ENCODE peak calls at places on chromosome 20, in seven cellular contexts. One of them, this sample, is unnamed. For H3K27me3, the result is how much of the 10 kb centered on the place peaks cover.

GRCh38 chr20:62734881-62735280 is 26.2 kb downstream of the NTSR1 start:
- DNase-seq in psoas muscle: peak
- DNase-seq in cardiac muscle cell: no peak
- DNase-seq in left lung: peak
- DNase-seq in hepatocyte: no peak
- DNase-seq in left ventricle myocardium inferior: peak
- DNase-seq in fibroblast of lung: no peak
- DNase-seq in this sample: no peak

GRCh38 chr20:31835977-31836852 is 9.2 kb downstream of the FOXS1 start:
- DNase-seq in left ventricle myocardium inferior: peak
- DNase-seq in psoas muscle: peak
- DNase-seq in fibroblast of lung: peak
- DNase-seq in cardiac muscle cell: no peak
- DNase-seq in hepatocyte: peak
- DNase-seq in left lung: peak
- DNase-seq in this sample: peak

GRCh38 chr20:54062812-54063280 is 7.5 kb downstream of the BCAS1 start:
- DNase-seq in hepatocyte: peak
- DNase-seq in cardiac muscle cell: peak
- DNase-seq in left ventricle myocardium inferior: no peak
- DNase-seq in left lung: no peak
- DNase-seq in psoas muscle: no peak
- DNase-seq in fibroblast of lung: peak
- DNase-seq in this sample: peak

GRCh38 chr20:62201173-62202082 is 18.6 kb downstream of the MTG2 start:
- DNase-seq in fibroblast of lung: no peak
- DNase-seq in hepatocyte: no peak
- DNase-seq in left ventricle myocardium inferior: no peak
- DNase-seq in cardiac muscle cell: no peak
- DNase-seq in left lung: peak
- DNase-seq in psoas muscle: peak
- DNase-seq in this sample: no peak

GRCh38 chr20:50226093-50226974 is 35.7 kb downstream of the CEBPB start:
- DNase-seq in left ventricle myocardium inferior: no peak
- DNase-seq in left lung: peak
- DNase-seq in psoas muscle: no peak
- DNase-seq in fibroblast of lung: peak
- DNase-seq in hepatocyte: no peak
- DNase-seq in cardiac muscle cell: no peak
- DNase-seq in this sample: no peak

GRCh38 chr20:63315982-63316491 is 23.1 kb downstream of the COL20A1 start:
- DNase-seq in left lung: peak
- DNase-seq in psoas muscle: peak
- DNase-seq in hepatocyte: no peak
- DNase-seq in fibroblast of lung: no peak
- DNase-seq in cardiac muscle cell: no peak
- DNase-seq in left ventricle myocardium inferior: no peak
- DNase-seq in this sample: no peak

GRCh38 chr20:6231551-6231950 is 108.7 kb upstream of the FERMT1 start:
- DNase-seq in fibroblast of lung: peak
- DNase-seq in cardiac muscle cell: no peak
- DNase-seq in left ventricle myocardium inferior: no peak
- DNase-seq in psoas muscle: no peak
- DNase-seq in left lung: no peak
- DNase-seq in hepatocyte: no peak
- DNase-seq in this sample: no peak

GRCh38 chr20:56171087-56172012 is 77.2 kb upstream of the MC3R start:
- DNase-seq in fibroblast of lung: no peak
- DNase-seq in left ventricle myocardium inferior: no peak
- DNase-seq in hepatocyte: peak
- DNase-seq in psoas muscle: no peak
- DNase-seq in left lung: no peak
- DNase-seq in cardiac muscle cell: no peak
- DNase-seq in this sample: no peak

GRCh38 chr20:20465259-20465658 is 97.4 kb downstream of the INSM1 start:
- DNase-seq in hepatocyte: no peak
- DNase-seq in left lung: no peak
- DNase-seq in psoas muscle: no peak
- DNase-seq in left ventricle myocardium inferior: no peak
- DNase-seq in fibroblast of lung: no peak
- DNase-seq in cardiac muscle cell: no peak
- DNase-seq in this sample: no peak

GRCh38 chr20:8901237-8902025 is 167.5 kb upstream of the PLCB4 start:
- DNase-seq in cardiac muscle cell: peak
- DNase-seq in left lung: no peak
- DNase-seq in psoas muscle: peak
- DNase-seq in hepatocyte: no peak
- DNase-seq in fibroblast of lung: no peak
- DNase-seq in left ventricle myocardium inferior: peak
- DNase-seq in this sample: no peak

GRCh38 chr20:43387737-43388136 is 70.0 kb upstream of the SRSF6 start:
- DNase-seq in left ventricle myocardium inferior: no peak
- DNase-seq in fibroblast of lung: no peak
- DNase-seq in left lung: no peak
- DNase-seq in psoas muscle: no peak
- DNase-seq in cardiac muscle cell: no peak
- DNase-seq in hepatocyte: no peak
- DNase-seq in this sample: no peak

GRCh38 chr20:44204156-44204831 is 6.3 kb downstream of the OSER1 start:
- DNase-seq in hepatocyte: peak
- DNase-seq in psoas muscle: no peak
- DNase-seq in fibroblast of lung: peak
- DNase-seq in left lung: no peak
- DNase-seq in cardiac muscle cell: no peak
- DNase-seq in left ventricle myocardium inferior: no peak
- DNase-seq in this sample: peak

DNA sequence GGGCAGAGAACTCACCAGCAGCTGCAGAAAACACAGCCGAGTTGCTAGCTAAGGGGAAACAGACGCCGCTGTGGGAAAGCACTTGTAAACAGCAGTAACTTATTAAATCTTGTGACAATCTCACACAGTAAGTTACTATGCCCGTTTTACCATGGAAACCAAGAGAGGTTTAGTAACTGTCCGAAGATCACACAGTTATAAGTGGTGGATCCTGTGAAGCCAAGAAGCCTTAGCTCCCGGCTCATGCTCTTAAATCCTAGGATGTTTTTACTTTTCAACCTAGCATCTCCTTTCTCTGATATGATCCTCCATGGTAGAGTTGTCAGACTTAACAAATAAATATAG is 1.5 kb upstream of the SULF2 start:
- DNase-seq in fibroblast of lung: no peak
- DNase-seq in left lung: no peak
- DNase-seq in psoas muscle: no peak
- DNase-seq in left ventricle myocardium inferior: no peak
- DNase-seq in cardiac muscle cell: no peak
- DNase-seq in hepatocyte: no peak
- DNase-seq in this sample: no peak
- H3K27me3 ChIP-seq in fibroblast of lung: under half
- H3K27me3 ChIP-seq in left lung: half or more
- H3K27me3 ChIP-seq in psoas muscle: under half
- H3K27me3 ChIP-seq in left ventricle myocardium inferior: under half
- H3K27me3 ChIP-seq in cardiac muscle cell: under half
- H3K27me3 ChIP-seq in hepatocyte: under half
- H3K27me3 ChIP-seq in this sample: under half

DNA sequence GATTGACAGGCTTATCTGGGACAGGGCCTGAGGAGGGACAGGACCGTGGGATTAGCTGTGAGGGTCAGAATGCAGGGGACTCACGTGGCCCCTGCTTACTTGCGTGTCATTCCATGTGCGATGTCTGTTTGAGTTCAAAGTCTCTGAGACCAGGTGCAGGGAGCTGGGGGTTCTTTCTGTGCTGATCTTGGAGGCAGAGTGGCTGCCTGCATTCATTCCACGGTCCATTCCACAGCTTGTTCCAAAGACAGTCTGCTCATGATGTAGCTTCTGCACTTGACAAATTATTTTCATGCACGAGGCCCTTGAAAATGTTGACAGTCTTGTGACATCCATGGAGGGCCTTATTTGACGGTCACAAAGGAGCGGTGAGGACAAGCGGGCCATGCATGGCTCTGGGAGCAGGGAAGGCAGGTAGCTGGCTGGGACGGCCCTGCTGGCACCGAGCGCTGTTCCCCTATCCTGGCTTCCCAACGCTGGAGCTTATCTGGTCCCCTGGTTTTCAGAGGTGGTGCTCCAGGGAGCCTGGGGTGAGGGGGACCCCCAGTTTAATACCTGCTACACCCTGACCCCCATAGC is 156.3 kb upstream of the RNF24 start:
- DNase-seq in hepatocyte: peak
- DNase-seq in left lung: no peak
- DNase-seq in left ventricle myocardium inferior: no peak
- DNase-seq in psoas muscle: no peak
- DNase-seq in fibroblast of lung: no peak
- DNase-seq in cardiac muscle cell: peak
- DNase-seq in this sample: peak
- H3K27ac ChIP-seq in hepatocyte: peak
- H3K27ac ChIP-seq in left lung: no peak
- H3K27ac ChIP-seq in left ventricle myocardium inferior: peak
- H3K27ac ChIP-seq in psoas muscle: peak
- H3K27ac ChIP-seq in fibroblast of lung: peak
- H3K27ac ChIP-seq in cardiac muscle cell: no peak
- H3K27ac ChIP-seq in this sample: peak

GRCh38 chr20:41005361-41005729 is 23.3 kb upstream of the TOP1 start:
- DNase-seq in left ventricle myocardium inferior: peak
- DNase-seq in psoas muscle: peak
- DNase-seq in fibroblast of lung: peak
- DNase-seq in left lung: peak
- DNase-seq in hepatocyte: peak
- DNase-seq in cardiac muscle cell: no peak
- DNase-seq in this sample: peak
- H3K4me3 ChIP-seq in left ventricle myocardium inferior: no peak
- H3K4me3 ChIP-seq in psoas muscle: no peak
- H3K4me3 ChIP-seq in fibroblast of lung: peak
- H3K4me3 ChIP-seq in left lung: peak
- H3K4me3 ChIP-seq in hepatocyte: no peak
- H3K4me3 ChIP-seq in cardiac muscle cell: no peak
- H3K4me3 ChIP-seq in this sample: no peak

DNA sequence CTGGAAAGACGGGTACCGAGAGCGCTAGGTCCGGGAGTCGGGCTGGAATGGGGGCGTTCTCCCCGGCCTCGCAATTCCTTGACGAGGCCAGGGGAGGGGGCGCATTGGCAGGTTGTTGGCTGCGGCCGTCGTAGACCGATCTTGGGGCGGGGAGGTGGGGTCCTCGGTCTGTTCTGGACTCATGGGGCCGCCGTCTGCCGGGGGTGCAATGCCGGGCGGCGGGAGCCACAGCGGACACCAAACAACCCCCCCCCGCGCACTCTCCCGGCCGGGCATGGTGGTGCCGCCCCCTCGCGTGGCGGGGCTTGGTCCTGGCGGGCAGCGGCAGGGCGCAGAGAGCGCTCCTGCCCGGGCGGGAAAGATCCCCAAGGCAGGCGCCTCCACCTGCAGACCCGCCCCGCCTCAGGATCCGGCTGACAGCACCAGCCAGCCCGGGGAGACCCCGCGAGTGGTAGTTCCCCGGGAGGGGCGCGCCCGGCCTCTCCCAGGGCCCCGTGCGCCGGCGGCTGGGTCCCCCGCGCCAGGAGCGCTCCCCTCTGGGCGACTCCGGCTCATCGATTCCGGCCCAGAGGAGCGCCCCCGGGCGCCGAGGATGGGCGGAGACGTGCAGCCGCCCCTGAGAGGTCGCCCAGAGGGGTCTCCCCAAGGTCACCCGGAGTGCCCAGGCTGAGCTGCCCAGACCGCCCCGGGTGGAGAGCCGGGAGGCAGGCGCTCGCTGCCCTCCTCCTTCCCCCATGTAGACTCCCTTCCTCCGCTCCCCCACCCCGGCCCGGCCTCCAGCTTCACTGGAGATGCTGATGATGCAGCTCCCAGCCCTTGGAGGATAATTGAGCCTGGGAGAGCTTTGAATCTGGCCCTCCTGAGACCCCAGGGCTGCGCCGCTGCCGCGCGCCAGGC is 709 bp downstream of the PPP1R16B start:
- DNase-seq in left lung: peak
- DNase-seq in hepatocyte: no peak
- DNase-seq in psoas muscle: peak
- DNase-seq in left ventricle myocardium inferior: peak
- DNase-seq in cardiac muscle cell: peak
- DNase-seq in fibroblast of lung: no peak
- DNase-seq in this sample: no peak
- H3K27me3 ChIP-seq in left lung: half or more
- H3K27me3 ChIP-seq in hepatocyte: half or more
- H3K27me3 ChIP-seq in psoas muscle: under half
- H3K27me3 ChIP-seq in left ventricle myocardium inferior: under half
- H3K27me3 ChIP-seq in cardiac muscle cell: half or more
- H3K27me3 ChIP-seq in fibroblast of lung: under half
- H3K27me3 ChIP-seq in this sample: under half

GRCh38 chr20:1951436-1952115 is 42.3 kb downstream of the PDYN start:
- DNase-seq in left ventricle myocardium inferior: no peak
- DNase-seq in cardiac muscle cell: no peak
- DNase-seq in fibroblast of lung: no peak
- DNase-seq in hepatocyte: no peak
- DNase-seq in left lung: no peak
- DNase-seq in psoas muscle: no peak
- DNase-seq in this sample: no peak
- H3K27ac ChIP-seq in left ventricle myocardium inferior: no peak
- H3K27ac ChIP-seq in cardiac muscle cell: no peak
- H3K27ac ChIP-seq in fibroblast of lung: no peak
- H3K27ac ChIP-seq in hepatocyte: no peak
- H3K27ac ChIP-seq in left lung: no peak
- H3K27ac ChIP-seq in psoas muscle: no peak
- H3K27ac ChIP-seq in this sample: no peak

GRCh38 chr20:35884541-35884865 is 69.8 kb downstream of the SCAND1 start:
- DNase-seq in left ventricle myocardium inferior: no peak
- DNase-seq in hepatocyte: no peak
- DNase-seq in left lung: no peak
- DNase-seq in fibroblast of lung: no peak
- DNase-seq in psoas muscle: no peak
- DNase-seq in cardiac muscle cell: no peak
- DNase-seq in this sample: no peak
- H3K4me3 ChIP-seq in left ventricle myocardium inferior: no peak
- H3K4me3 ChIP-seq in hepatocyte: no peak
- H3K4me3 ChIP-seq in left lung: no peak
- H3K4me3 ChIP-seq in fibroblast of lung: no peak
- H3K4me3 ChIP-seq in psoas muscle: no peak
- H3K4me3 ChIP-seq in cardiac muscle cell: no peak
- H3K4me3 ChIP-seq in this sample: no peak

DNA sequence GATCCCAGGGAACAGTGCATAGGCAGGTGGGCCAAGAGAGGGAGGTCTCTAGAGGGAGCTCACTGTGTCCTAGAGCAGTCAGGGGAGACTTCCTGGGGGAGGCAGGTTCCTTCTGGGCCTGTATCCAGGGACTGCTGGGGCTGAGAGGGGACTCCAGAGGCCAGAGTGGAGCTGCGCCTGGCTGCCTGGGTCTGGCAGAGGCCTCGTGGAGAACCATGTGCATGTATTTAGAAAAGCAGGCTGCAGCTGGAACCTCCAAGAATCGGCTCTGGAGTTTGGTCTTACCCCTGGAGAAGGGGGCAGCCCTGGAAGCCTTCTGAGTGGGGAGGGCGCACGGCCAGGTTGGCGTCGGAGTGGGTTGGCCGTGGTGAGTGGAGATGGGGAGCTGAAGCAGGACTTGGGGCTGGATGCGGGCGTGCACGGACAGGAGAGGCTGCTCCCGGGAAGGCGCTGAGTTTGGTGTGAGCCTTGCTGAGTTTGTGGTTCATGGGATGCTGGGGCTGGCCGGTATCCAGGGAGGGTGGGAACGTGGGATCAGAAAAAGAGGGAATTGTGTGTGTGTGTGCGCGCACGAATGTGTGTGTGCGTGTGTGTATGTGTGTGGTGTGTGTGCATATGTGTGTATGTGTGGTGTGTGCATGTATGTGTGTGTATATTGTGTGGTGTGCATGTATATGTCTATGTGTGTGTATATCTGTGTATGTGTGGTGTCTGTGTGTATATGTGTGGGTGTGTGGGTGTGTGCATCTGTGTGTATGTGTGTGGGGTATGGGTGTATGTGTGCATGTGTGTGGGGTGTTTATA is 10.8 kb downstream of the VSTM2L start:
- DNase-seq in left lung: no peak
- DNase-seq in psoas muscle: no peak
- DNase-seq in hepatocyte: no peak
- DNase-seq in cardiac muscle cell: no peak
- DNase-seq in fibroblast of lung: no peak
- DNase-seq in left ventricle myocardium inferior: no peak
- DNase-seq in this sample: no peak
- H3K27me3 ChIP-seq in left lung: half or more
- H3K27me3 ChIP-seq in psoas muscle: under half
- H3K27me3 ChIP-seq in hepatocyte: under half
- H3K27me3 ChIP-seq in cardiac muscle cell: under half
- H3K27me3 ChIP-seq in fibroblast of lung: half or more
- H3K27me3 ChIP-seq in left ventricle myocardium inferior: half or more
- H3K27me3 ChIP-seq in this sample: under half

This sample was measured in small intestine.